ENCODE peak calls at places on chromosomes 12 and 14, in four cellular contexts. E, B, A and W are unnamed samples.

GRCh38 chr12:108783446-108783845 is 52.1 kb upstream of the CORO1C start:
- DNase-seq in E (no peak), A (peak), B (no peak), W (no peak)

GRCh38 chr12:41604830-41605229 is 416.7 kb downstream of the PDZRN4 start:
- DNase-seq in A (no peak), B (no peak), E (no peak), W (no peak)

GRCh38 chr14:72516936-72517408 is 376.9 kb downstream of the DPF3 start:
- DNase-seq in B (peak), A (peak), E (peak), W (no peak)

GRCh38 chr14:69354383-69355154 is 43.5 kb downstream of the ERH start:
- DNase-seq in B (no peak), A (peak), E (no peak), W (peak)

GRCh38 chr12:43004908-43005307 is 415.4 kb upstream of the PRICKLE1 start:
- DNase-seq in B (no peak), A (no peak), E (no peak), W (no peak)

GRCh38 chr14:53882684-53883083 is 73.9 kb downstream of the BMP4 start:
- DNase-seq in A (no peak), B (no peak), E (no peak), W (no peak)

GRCh38 chr14:59022144-59022543 is 166.3 kb upstream of the DAAM1 start:
- DNase-seq in E (no peak), B (no peak), A (no peak), W (no peak)

GRCh38 chr12:50597200-50598195 is 92.7 kb downstream of the DIP2B start:
- DNase-seq in B (peak), A (no peak), E (no peak), W (peak)

GRCh38 chr14:55847766-55848165 is 267.8 kb downstream of the KTN1 start:
- DNase-seq in A (no peak), B (peak), E (no peak), W (no peak)

GRCh38 chr14:61218765-61219164 is 62.4 kb downstream of the TMEM30B start:
- DNase-seq in A (no peak), E (peak), B (peak), W (peak)

GRCh38 chr12:4272976-4273650 is 449 bp upstream of the CCND2 start:
- DNase-seq in E (no peak), A (no peak), B (no peak), W (no peak)

GRCh38 chr14:105589161-105589925 is 63.0 kb downstream of the TMEM121 start:
- DNase-seq in B (no peak), E (no peak), A (peak), W (no peak)

GRCh38 chr12:54631988-54632728 is 2.5 kb downstream of the LACRT start:
- DNase-seq in A (no peak), E (no peak), B (no peak), W (no peak)

GRCh38 chr14:31154956-31155355 is 52.6 kb downstream of the HECTD1 start:
- DNase-seq in A (no peak), E (no peak), B (no peak), W (no peak)

GRCh38 chr12:5083955-5084849 is 40.5 kb downstream of the KCNA5 start:
- DNase-seq in B (peak), E (no peak), A (no peak), W (peak)

GRCh38 chr12:48197549-48197966 is 5.5 kb downstream of the OR10AD1 start:
- DNase-seq in B (peak), E (no peak), A (no peak), W (no peak)

GRCh38 chr12:128069359-128069997 is 197.5 kb upstream of the TMEM132C start:
- DNase-seq in E (no peak), B (peak), A (no peak), W (peak)

GRCh38 chr12:54197037-54197909 is 8.5 kb upstream of the SMUG1 start:
- DNase-seq in B (peak), A (no peak), E (no peak), W (peak)

GRCh38 chr12:130608132-130608531 is 108.0 kb downstream of the RIMBP2 start:
- DNase-seq in A (no peak), E (no peak), B (no peak), W (no peak)

GRCh38 chr12:119319638-119320037 is 14.9 kb upstream of the CCDC60 start:
- DNase-seq in E (no peak), B (no peak), A (no peak), W (no peak)

GRCh38 chr14:90091393-90091792 is 29.6 kb downstream of the KCNK13 start:
- DNase-seq in E (peak), B (no peak), A (no peak), W (peak)

GRCh38 chr12:92898755-92899154 is 30.3 kb downstream of the EEA1 start:
- DNase-seq in A (no peak), B (no peak), E (no peak), W (no peak)

GRCh38 chr12:123270380-123271181 is 1.1 kb downstream of the CDK2AP1 start:
- DNase-seq in A (peak), E (no peak), B (peak), W (peak)

GRCh38 chr12:29516431-29516875 is 19.0 kb upstream of the OVCH1 start:
- DNase-seq in A (no peak), E (peak), B (no peak), W (no peak)

GRCh38 chr12:12230275-12230674 is 36.6 kb downstream of the LRP6 start:
- DNase-seq in B (no peak), E (no peak), A (no peak), W (no peak)

GRCh38 chr12:51924551-51925399 is 17.5 kb downstream of the ACVRL1 start:
- DNase-seq in B (no peak), E (no peak), A (no peak), W (no peak)

GRCh38 chr12:100675432-100675831 is 101.9 kb downstream of the GAS2L3 start:
- DNase-seq in E (peak), B (no peak), A (no peak), W (no peak)

GRCh38 chr12:91272456-91273063 is 89.9 kb upstream of the DCN start:
- DNase-seq in A (no peak), B (no peak), E (no peak), W (no peak)

GRCh38 chr12:124168016-124168415 is 126.9 kb upstream of the RFLNA start:
- DNase-seq in E (no peak), A (no peak), B (no peak), W (no peak)

GRCh38 chr12:84842406-84843013 is 70.1 kb downstream of the SLC6A15 start:
- DNase-seq in E (peak), A (no peak), B (peak), W (no peak)

GRCh38 chr14:28001002-28001401 is 765.6 kb upstream of the FOXG1 start:
- DNase-seq in A (no peak), E (no peak), B (no peak), W (no peak)

GRCh38 chr12:122096591-122097149 is 18.1 kb downstream of the MLXIP start:
- DNase-seq in E (no peak), A (no peak), B (no peak), W (no peak)

GRCh38 chr12:27808831-27809230 is 28.8 kb upstream of the MANSC4 start:
- DNase-seq in B (no peak), A (no peak), E (no peak), W (no peak)

GRCh38 chr14:96986701-96987474 is 189.7 kb downstream of the VRK1 start:
- DNase-seq in B (no peak), E (no peak), A (no peak), W (no peak)

GRCh38 chr12:49535921-49536525 is 2.8 kb upstream of the KCNH3 start:
- DNase-seq in E (no peak), A (no peak), B (no peak), W (peak)

GRCh38 chr14:23487216-23487615 is 17.7 kb downstream of the NGDN start:
- DNase-seq in A (no peak), B (no peak), E (no peak), W (no peak)

GRCh38 chr12:109461846-109462766 is 15.0 kb downstream of the KCTD10 start:
- DNase-seq in B (peak), A (peak), E (peak), W (peak)

GRCh38 chr14:96627811-96628775 is 125.9 kb downstream of the PAPOLA start:
- DNase-seq in A (peak), E (no peak), B (no peak), W (no peak)